ENCODE peak calls at places on chromosomes 16 and 17, in five cellular contexts. H, Y, P, R and V are unnamed samples.

GRCh38 chr16:84763629-84764028 is 56.2 kb upstream of the CRISPLD2 start:
- DNase-seq in H (no peak), P (no peak), R (no peak), Y (no peak), V (no peak)

GRCh38 chr17:3885970-3886369 is 6.9 kb downstream of the CAMKK1 start:
- DNase-seq in H (peak), Y (no peak), P (no peak), R (peak), V (no peak)

GRCh38 chr17:43528319-43528987 is 17.7 kb downstream of the ETV4 start:
- DNase-seq in H (no peak), R (peak), P (no peak), Y (no peak), V (no peak)

GRCh38 chr17:66401364-66401763 is 99.0 kb downstream of the PRKCA start:
- DNase-seq in R (no peak), P (no peak), Y (no peak), H (no peak), V (no peak)

GRCh38 chr16:81888520-81889394 is 109.7 kb downstream of the PLCG2 start:
- DNase-seq in P (no peak), H (no peak), Y (no peak), R (no peak), V (no peak)

GRCh38 chr16:85173981-85174751 is 61.9 kb upstream of the CIBAR2 start:
- DNase-seq in P (no peak), R (peak), Y (no peak), H (peak), V (no peak)

GRCh38 chr17:17096438-17097178 is 54.4 kb downstream of the MPRIP start:
- DNase-seq in H (peak), Y (no peak), P (no peak), R (no peak), V (no peak)

GRCh38 chr16:49330562-49331201 is 42.9 kb upstream of the C16orf78 start:
- DNase-seq in P (no peak), H (no peak), Y (no peak), R (no peak), V (no peak)

GRCh38 chr16:4653981-4654380 is 29.4 kb downstream of the MGRN1 start:
- DNase-seq in R (no peak), H (no peak), P (no peak), Y (no peak), V (no peak)

GRCh38 chr16:30551781-30552180 is 6.4 kb downstream of the ZNF764 start:
- DNase-seq in Y (no peak), R (peak), P (no peak), H (no peak), V (no peak)

GRCh38 chr17:74408262-74408661 is 23.6 kb upstream of the GPRC5C start:
- DNase-seq in H (peak), P (no peak), Y (no peak), R (no peak), V (no peak)

GRCh38 chr16:68642436-68643064 is 2.6 kb upstream of the CDH3 start:
- DNase-seq in R (no peak), H (peak), Y (peak), P (peak), V (no peak)

GRCh38 chr16:83200005-83200779 is 573.4 kb downstream of the CDH13 start:
- DNase-seq in R (no peak), Y (peak), H (no peak), P (no peak), V (no peak)

GRCh38 chr16:85915125-85915845 is 16.3 kb downstream of the IRF8 start:
- DNase-seq in R (no peak), P (no peak), H (no peak), Y (no peak), V (no peak)

GRCh38 chr16:50697881-50698767 is 4.7 kb downstream of the NOD2 start:
- DNase-seq in R (no peak), P (no peak), Y (no peak), H (peak), V (no peak)

GRCh38 chr16:29023279-29024278 is 38.7 kb downstream of the LAT start:
- DNase-seq in Y (no peak), H (peak), P (no peak), R (peak), V (no peak)

GRCh38 chr16:70747703-70748631 is 53.0 kb downstream of the VAC14 start:
- DNase-seq in H (peak), P (no peak), R (peak), Y (no peak), V (no peak)

GRCh38 chr17:7855643-7856080 is 796 bp downstream of the TMEM88 start:
- DNase-seq in R (no peak), H (peak), Y (no peak), P (no peak), V (no peak)

GRCh38 chr16:51449441-51449840 is 298.4 kb upstream of the SALL1 start:
- DNase-seq in R (no peak), P (no peak), Y (no peak), H (no peak), V (peak)

GRCh38 chr17:82838386-82839063 is 1.3 kb downstream of the ZNF750 start:
- DNase-seq in H (peak), R (peak), Y (no peak), P (no peak), V (no peak)

GRCh38 chr16:68800257-68800875 is 43.0 kb upstream of the TANGO6 start:
- DNase-seq in Y (peak), P (peak), R (peak), H (peak), V (peak)

GRCh38 chr17:71188811-71189492 is 931.9 kb upstream of the SOX9 start:
- DNase-seq in R (no peak), Y (no peak), P (no peak), H (peak), V (no peak)

GRCh38 chr17:45771473-45771959 is 12.6 kb upstream of the CRHR1 start:
- DNase-seq in P (no peak), R (no peak), Y (peak), H (no peak), V (no peak)

GRCh38 chr16:5432166-5432565 is 334.6 kb upstream of the EEF2KMT start:
- DNase-seq in Y (no peak), H (no peak), R (no peak), P (no peak), V (no peak)

GRCh38 chr16:81778861-81779539 is at the start of gene PLCG2:
- DNase-seq in R (peak), P (no peak), H (peak), Y (peak), V (peak)

DNA sequence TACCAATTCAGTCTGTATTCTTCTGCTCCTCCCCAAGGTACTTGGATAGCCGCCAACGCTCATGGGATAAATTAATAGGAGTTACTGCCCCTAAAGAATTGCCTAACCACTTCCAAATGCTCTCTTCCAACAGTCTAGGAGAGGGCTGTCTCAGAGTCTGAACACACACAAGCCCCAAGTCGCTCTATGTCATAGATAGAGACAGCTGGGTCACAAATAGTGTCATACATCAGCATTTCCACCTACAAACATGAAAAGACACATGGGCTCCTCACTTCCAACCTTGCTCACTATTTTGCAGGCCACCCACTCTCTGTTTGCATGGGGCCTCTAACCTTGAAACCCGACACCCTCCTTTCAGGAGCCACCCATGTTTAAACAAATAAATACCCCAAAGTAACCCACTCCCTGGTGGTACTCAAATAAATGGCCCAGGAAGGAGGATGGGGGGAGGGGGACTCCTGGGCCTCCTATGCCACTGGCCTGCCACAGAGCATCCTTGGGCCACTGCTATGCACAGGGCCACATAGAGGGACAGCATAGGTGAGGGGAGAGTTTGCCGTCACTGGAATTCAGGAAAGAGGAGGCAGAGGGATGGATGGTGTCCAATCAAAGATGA is 265.9 kb downstream of the SOX9 start:
- DNase-seq in Y (no peak), H (no peak), P (no peak), R (no peak), V (no peak)
- H2BK5ac ChIP-seq in Y (no peak), H (peak), P (no peak), R (no peak), V (no peak)

GRCh38 chr17:72683506-72684404 is 408.7 kb downstream of the SLC39A11 start:
- DNase-seq in H (peak), R (peak), Y (no peak), P (no peak), V (no peak)
- H3K27ac ChIP-seq in H (peak), R (peak), Y (no peak), P (no peak), V (no peak)

DNA sequence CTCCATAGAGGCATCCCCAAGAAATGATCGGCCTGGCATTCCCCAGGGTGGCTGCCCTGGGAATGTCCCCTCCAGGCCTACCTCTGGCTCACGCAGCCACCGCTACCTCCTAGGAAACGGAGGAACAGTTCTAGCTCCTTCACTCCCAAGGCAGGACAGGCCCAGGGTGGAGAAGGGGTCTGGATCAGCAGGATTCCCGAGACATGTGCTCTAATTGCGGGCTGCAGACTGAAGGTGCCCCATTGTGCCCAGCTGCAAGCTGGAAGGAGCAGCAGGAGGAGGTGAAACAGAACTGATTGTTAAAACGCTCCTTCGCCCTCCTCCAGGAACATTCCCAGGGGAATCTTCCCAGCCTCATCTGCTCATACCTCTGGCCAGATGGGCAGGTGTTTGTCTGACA is 40.8 kb downstream of the SCNN1G start:
- DNase-seq in P (no peak), H (no peak), Y (peak), R (no peak), V (no peak)
- H2BK12ac ChIP-seq in P (peak), H (no peak), Y (no peak), R (no peak), V (no peak)

GRCh38 chr17:41771389-41772206 is 14.9 kb downstream of the JUP start:
- DNase-seq in Y (no peak), H (no peak), R (no peak), P (no peak), V (no peak)

GRCh38 chr17:41772218-41772585 is 14.3 kb downstream of the JUP start:
- DNase-seq in Y (peak), P (no peak), H (no peak), R (peak), V (no peak)

GRCh38 chr17:41772586-41773189 is 13.8 kb downstream of the JUP start:
- DNase-seq in H (no peak), R (no peak), P (no peak), Y (no peak), V (no peak)

GRCh38 chr17:41773731-41774193 is 12.7 kb downstream of the JUP start:
- DNase-seq in H (peak), P (no peak), Y (no peak), R (no peak), V (no peak)

DNA sequence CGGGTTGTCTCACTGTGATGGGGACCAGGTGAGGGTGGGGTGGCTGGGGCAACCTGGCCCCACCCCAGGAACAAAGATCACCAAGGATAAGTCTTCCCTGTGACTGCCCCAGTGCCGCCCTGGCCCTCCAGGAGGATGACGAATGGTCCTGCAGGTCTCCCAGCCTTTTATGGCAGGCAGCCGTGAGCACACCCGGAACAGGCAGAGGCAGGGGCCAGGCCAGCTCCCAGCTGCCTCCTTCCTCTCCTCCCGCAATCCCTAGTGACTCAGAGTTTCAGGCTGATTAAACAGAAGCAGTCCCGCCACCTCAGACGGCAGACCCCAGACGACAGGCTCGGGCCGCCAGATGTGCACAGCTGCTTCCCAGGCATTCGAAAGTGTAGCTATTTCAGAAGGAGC is 13.3 kb downstream of the JUP start:
- DNase-seq in P (no peak), Y (peak), H (peak), R (peak), V (no peak)
- H2BK5ac ChIP-seq in P (peak), Y (no peak), H (peak), R (peak), V (no peak)

GRCh38 chr17:77203846-77204245 is 63.1 kb downstream of the SEC14L1 start:
- DNase-seq in Y (no peak), R (no peak), P (no peak), H (no peak), V (no peak)

GRCh38 chr17:77206557-77206956 is 65.8 kb downstream of the SEC14L1 start:
- DNase-seq in P (no peak), H (peak), Y (no peak), R (no peak), V (no peak)

GRCh38 chr17:77204531-77204930 is 63.8 kb downstream of the SEC14L1 start:
- DNase-seq in P (no peak), Y (no peak), R (no peak), H (peak), V (no peak)

GRCh38 chr17:77206125-77206523 is 65.4 kb downstream of the SEC14L1 start:
- DNase-seq in P (no peak), Y (no peak), R (no peak), H (peak), V (no peak)

GRCh38 chr17:77205396-77206124 is 64.8 kb downstream of the SEC14L1 start:
- DNase-seq in H (peak), Y (no peak), P (no peak), R (no peak), V (no peak)
- H3K27ac ChIP-seq in H (peak), Y (no peak), P (peak), R (peak), V (no peak)

GRCh38 chr17:6549384-6550036 is 6.8 kb downstream of the PITPNM3 start:
- DNase-seq in H (no peak), R (no peak), Y (no peak), P (no peak), V (no peak)
- H2BK12ac ChIP-seq in H (no peak), R (no peak), Y (no peak), P (no peak), V (no peak)

DNA sequence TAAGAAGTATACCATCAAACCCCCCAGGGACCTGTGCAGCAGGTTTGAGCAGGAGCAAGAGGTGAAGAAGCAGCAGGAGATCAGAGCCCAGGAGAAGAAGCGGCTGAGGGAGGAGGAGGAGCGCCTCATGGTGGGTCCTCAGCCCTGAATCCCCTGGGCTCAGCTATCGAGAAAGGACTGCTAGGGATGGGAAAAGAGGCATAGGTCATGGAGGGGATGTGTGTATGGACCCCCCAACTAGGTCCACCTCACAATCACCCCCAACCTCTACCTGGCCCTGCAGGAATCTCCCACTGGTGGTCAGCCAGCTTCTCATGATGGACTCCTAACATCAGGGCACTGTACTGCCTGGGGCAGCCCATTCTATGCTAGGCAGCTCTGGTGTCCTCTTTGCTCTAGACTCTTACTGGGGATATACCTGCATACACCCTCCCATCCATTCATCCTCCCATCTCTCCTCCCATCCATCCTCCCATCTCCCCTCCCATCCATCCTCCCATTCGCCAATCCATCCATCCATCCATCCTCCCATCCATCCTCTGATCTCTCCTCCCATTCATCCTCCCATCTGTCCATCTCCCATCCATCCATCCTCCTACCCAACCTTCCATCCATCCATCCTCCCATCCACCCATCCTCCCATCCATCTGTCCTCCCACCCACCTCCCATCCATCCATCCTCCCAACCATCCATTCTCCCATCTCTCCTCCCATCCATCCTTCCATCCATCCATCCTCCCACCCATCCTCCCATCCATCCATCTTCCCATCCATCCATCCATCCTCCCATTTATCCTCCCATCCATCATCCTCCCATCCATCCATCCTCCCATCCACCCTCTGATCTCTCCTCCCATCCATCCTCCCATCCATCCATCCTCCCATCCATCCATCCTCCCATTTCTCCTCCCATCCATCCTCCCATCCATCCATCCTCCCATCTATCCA is 10.6 kb downstream of the DRC7 start:
- DNase-seq in H (no peak), R (no peak), Y (no peak), P (no peak), V (no peak)
- H2BK5ac ChIP-seq in H (no peak), R (no peak), Y (no peak), P (no peak), V (no peak)

DNA sequence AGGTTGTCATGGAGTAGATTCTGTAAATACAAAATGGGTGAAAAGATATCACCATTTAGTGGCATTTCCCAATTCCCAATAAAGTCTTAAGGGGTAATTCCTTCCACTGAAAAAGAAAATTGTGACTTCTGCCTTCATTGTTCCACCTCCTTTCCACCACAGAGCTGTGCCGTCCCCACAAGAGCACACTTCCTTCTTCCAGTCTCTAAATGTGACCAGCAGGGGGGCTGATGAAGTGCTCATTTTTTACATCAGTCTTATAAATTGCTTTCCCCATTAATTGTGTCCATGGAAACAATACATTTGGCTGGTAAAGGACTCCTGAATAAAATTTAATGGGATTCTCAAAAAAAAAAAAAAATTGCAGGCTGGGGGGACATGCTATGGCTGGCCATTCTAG is 260.8 kb upstream of the PSMD7 start:
- DNase-seq in P (no peak), R (no peak), Y (no peak), H (no peak), V (no peak)
- H3K27ac ChIP-seq in P (no peak), R (no peak), Y (no peak), H (no peak), V (no peak)

GRCh38 chr17:29561541-29562517 is 5.0 kb downstream of the ABHD15 start:
- DNase-seq in P (no peak), Y (peak), R (no peak), H (no peak), V (no peak)
- H2BK12ac ChIP-seq in P (no peak), Y (no peak), R (no peak), H (no peak), V (no peak)

GRCh38 chr17:75547091-75547490 is 21.6 kb downstream of the LLGL2 start:
- DNase-seq in Y (no peak), H (no peak), P (no peak), R (no peak), V (no peak)

GRCh38 chr17:75550139-75550465 is 24.6 kb downstream of the LLGL2 start:
- DNase-seq in H (no peak), R (no peak), P (no peak), Y (no peak), V (no peak)

GRCh38 chr17:75551276-75551675 is 25.8 kb downstream of the LLGL2 start:
- DNase-seq in H (peak), P (no peak), R (peak), Y (no peak), V (no peak)

GRCh38 chr17:75548839-75549238 is 23.3 kb downstream of the LLGL2 start:
- DNase-seq in Y (no peak), R (no peak), P (no peak), H (no peak), V (no peak)

GRCh38 chr17:75549246-75550138 is 24.0 kb downstream of the LLGL2 start:
- DNase-seq in H (no peak), Y (peak), R (peak), P (no peak), V (peak)
- H2BK5ac ChIP-seq in H (peak), Y (no peak), R (peak), P (peak), V (peak)